ENCODE peak calls at places on chromosome 18, in four cellular contexts. One of them, this sample, is unnamed.

GRCh38 chr18:8870528-8870927 is 165.2 kb downstream of the MTCL1 start:
- DNase-seq in D721Med: no peak
- DNase-seq in coronary artery: no peak
- DNase-seq in RWPE1: peak
- DNase-seq in this sample: no peak

GRCh38 chr18:54835944-54836343 is 7.7 kb downstream of the RAB27B start:
- DNase-seq in RWPE1: no peak
- DNase-seq in coronary artery: no peak
- DNase-seq in D721Med: no peak
- DNase-seq in this sample: no peak

GRCh38 chr18:3305354-3305762 is 43.4 kb downstream of the MYL12B start:
- DNase-seq in D721Med: no peak
- DNase-seq in coronary artery: no peak
- DNase-seq in RWPE1: peak
- DNase-seq in this sample: no peak

GRCh38 chr18:28404721-28405120 is 227.8 kb upstream of the CDH2 start:
- DNase-seq in RWPE1: no peak
- DNase-seq in D721Med: no peak
- DNase-seq in coronary artery: no peak
- DNase-seq in this sample: no peak

GRCh38 chr18:58230438-58231179 is 186.6 kb downstream of the NEDD4L start:
- DNase-seq in D721Med: no peak
- DNase-seq in RWPE1: no peak
- DNase-seq in coronary artery: no peak
- DNase-seq in this sample: no peak

GRCh38 chr18:51275712-51276473 is 78.4 kb upstream of the MEX3C start:
- DNase-seq in D721Med: no peak
- DNase-seq in RWPE1: no peak
- DNase-seq in coronary artery: no peak
- DNase-seq in this sample: peak

GRCh38 chr18:76505611-76506010 is 10.6 kb upstream of the ZNF516 start:
- DNase-seq in RWPE1: no peak
- DNase-seq in D721Med: no peak
- DNase-seq in coronary artery: no peak
- DNase-seq in this sample: no peak

GRCh38 chr18:60247103-60247502 is 125.5 kb downstream of the MC4R start:
- DNase-seq in D721Med: no peak
- DNase-seq in RWPE1: no peak
- DNase-seq in coronary artery: no peak
- DNase-seq in this sample: no peak

GRCh38 chr18:76412818-76413565 is 82.0 kb downstream of the ZNF516 start:
- DNase-seq in D721Med: no peak
- DNase-seq in coronary artery: peak
- DNase-seq in RWPE1: no peak
- DNase-seq in this sample: no peak

GRCh38 chr18:74375999-74376398 is 60.4 kb downstream of the C18orf63 start:
- DNase-seq in coronary artery: no peak
- DNase-seq in D721Med: no peak
- DNase-seq in RWPE1: no peak
- DNase-seq in this sample: no peak

GRCh38 chr18:76565238-76566173 is 70.5 kb upstream of the ZNF516 start:
- DNase-seq in RWPE1: peak
- DNase-seq in D721Med: no peak
- DNase-seq in coronary artery: no peak
- DNase-seq in this sample: peak

GRCh38 chr18:47772374-47773248 is 157.8 kb downstream of the SMAD2 start:
- DNase-seq in D721Med: no peak
- DNase-seq in coronary artery: no peak
- DNase-seq in RWPE1: peak
- DNase-seq in this sample: peak

GRCh38 chr18:46156124-46156745 is 52.0 kb downstream of the HAUS1 start:
- DNase-seq in D721Med: no peak
- DNase-seq in coronary artery: no peak
- DNase-seq in RWPE1: no peak
- DNase-seq in this sample: no peak

GRCh38 chr18:11494093-11494492 is 115.3 kb upstream of the SLC35G4 start:
- DNase-seq in coronary artery: no peak
- DNase-seq in D721Med: no peak
- DNase-seq in RWPE1: peak
- DNase-seq in this sample: no peak

GRCh38 chr18:57915241-57915640 is 112.1 kb upstream of the ATP8B1 start:
- DNase-seq in RWPE1: no peak
- DNase-seq in D721Med: no peak
- DNase-seq in coronary artery: no peak
- DNase-seq in this sample: no peak

GRCh38 chr18:66083078-66083477 is 332.3 kb downstream of the CDH7 start:
- DNase-seq in coronary artery: no peak
- DNase-seq in RWPE1: no peak
- DNase-seq in D721Med: no peak
- DNase-seq in this sample: no peak

GRCh38 chr18:51516478-51517038 is 319.1 kb upstream of the MEX3C start:
- DNase-seq in coronary artery: no peak
- DNase-seq in D721Med: no peak
- DNase-seq in RWPE1: no peak
- DNase-seq in this sample: no peak